ENCODE peak calls at places on chromosomes 1 and 21, in seven cellular contexts. O is activated T-cell treated with anti-CD3 and anti-CD28 coated beads for 48 hours, L is osteocyte, U is T-cell, D is kidney glomerular epithelial cell, I is EH, J is progenitor cell of endocrine pancreas. W is an unnamed sample.

GRCh38 chr1:26474824-26475223 is 2.6 kb downstream of the HMGN2 start:
- DNase-seq in O (no peak), L (no peak), U (no peak), D (no peak), I (no peak), J (no peak), W (no peak)

GRCh38 chr21:28776251-28776650 is 216.4 kb downstream of the LTN1 start:
- DNase-seq in O (peak), L (no peak), U (no peak), D (peak), I (peak), J (no peak), W (no peak)

GRCh38 chr21:43361493-43362296 is 65.2 kb downstream of the SIK1 start:
- DNase-seq in O (peak), L (no peak), U (peak), D (no peak), I (peak), J (no peak), W (no peak)

GRCh38 chr1:170511066-170511465 is 20.9 kb upstream of the GORAB start:
- DNase-seq in O (no peak), L (no peak), U (no peak), D (no peak), I (no peak), J (no peak), W (no peak)

GRCh38 chr1:97252076-97252475 is 530.5 kb downstream of the PTBP2 start:
- DNase-seq in O (no peak), L (no peak), U (no peak), D (no peak), I (peak), J (no peak), W (no peak)

GRCh38 chr1:3066250-3066711 is 2.7 kb upstream of the PRDM16 start:
- DNase-seq in O (no peak), L (no peak), U (no peak), D (no peak), I (peak), J (peak), W (peak)

GRCh38 chr21:43767980-43768867 is 7.9 kb downstream of the CSTB start:
- DNase-seq in O (no peak), L (no peak), U (no peak), D (peak), I (peak), J (no peak), W (peak)

GRCh38 chr21:31343680-31344480 is at the start of gene TIAM1:
- DNase-seq in O (no peak), L (no peak), U (no peak), D (peak), I (peak), J (peak), W (peak)